ENCODE peak calls at places on chromosomes 6 and 20, in nine cellular contexts. H is endothelial cell; G is left ventricle myocardium inferior; O is head of caudate nucleus; W is natural killer cell treated with Interleukin-12 subunit alpha and Interleukin-12 subunit beta and Interleukin-15 and Interleukin-18, amount 100 ng/mL, for 72 hours; M is activated T-helper 9 cell treated with anti-CD3 and anti-CD28 coated beads, Interleukin-2, amount 50 U/mL, for 16 hours; F is astrocyte of the spinal cord; U is activated T-cell treated with anti-CD3 and anti-CD28 coated beads for 1 hour; V is GF-D8. A is an unnamed sample.

GRCh38 chr6:158536084-158536890 is 23.6 kb upstream of the TMEM181 start:
- DNase-seq in H (peak; percentile 89), G (peak; percentile 72), O (peak; percentile 63), W (peak; percentile 81), M (peak; percentile 58), F (peak; percentile 69), U (peak; percentile 53), V (no peak), A (no peak)

GRCh38 chr6:56222509-56222908 is 24.9 kb downstream of the COL21A1 start:
- DNase-seq in H (no peak), G (no peak), O (no peak), W (no peak), M (no peak), F (peak; percentile 58), U (no peak), V (no peak), A (peak; percentile 37)

GRCh38 chr6:114310053-114310452 is 32.8 kb downstream of the HS3ST5 start:
- DNase-seq in H (no peak), G (no peak), O (no peak), W (no peak), M (no peak), F (no peak), U (no peak), V (no peak), A (no peak)

GRCh38 chr6:86535141-86535540 is 402.2 kb upstream of the HTR1E start:
- DNase-seq in H (no peak), G (no peak), O (no peak), W (no peak), M (no peak), F (no peak), U (no peak), V (no peak), A (no peak)

GRCh38 chr20:63625771-63626423 is 1.0 kb downstream of the GMEB2 start:
- DNase-seq in H (peak; percentile 26), G (peak; percentile 31), O (peak; percentile 18), W (peak; percentile 64), M (no peak), F (peak; percentile 22), U (no peak), V (no peak), A (no peak)

GRCh38 chr20:48460681-48461080 is 367.1 kb downstream of the PREX1 start:
- DNase-seq in H (no peak), G (no peak), O (peak; percentile 49), W (no peak), M (no peak), F (no peak), U (no peak), V (no peak), A (no peak)

GRCh38 chr20:52200870-52201269 is 9.3 kb upstream of the ZFP64 start:
- DNase-seq in H (no peak), G (no peak), O (no peak), W (no peak), M (no peak), F (no peak), U (no peak), V (no peak), A (no peak)

GRCh38 chr20:48019496-48019895 is 234.2 kb upstream of the SULF2 start:
- DNase-seq in H (no peak), G (no peak), O (no peak), W (no peak), M (no peak), F (no peak), U (no peak), V (no peak), A (no peak)

GRCh38 chr20:36604952-36605308 is 649 bp upstream of the RAB5IF start:
- DNase-seq in H (no peak), G (peak; percentile 19), O (peak; percentile 12), W (peak; percentile 69), M (peak; percentile 20), F (no peak), U (peak; percentile 39), V (peak; percentile 57), A (no peak)

GRCh38 chr20:4559906-4560305 is 161.8 kb upstream of the PRND start:
- DNase-seq in H (no peak), G (no peak), O (no peak), W (no peak), M (no peak), F (no peak), U (no peak), V (no peak), A (no peak)

GRCh38 chr20:63572788-63573738 is 976 bp downstream of the HELZ2 start:
- DNase-seq in H (peak; percentile 52), G (no peak), O (no peak), W (no peak), M (no peak), F (no peak), U (no peak), V (no peak), A (no peak)

GRCh38 chr20:33653900-33654596 is 8.1 kb upstream of the C20orf144 start:
- DNase-seq in H (no peak), G (peak; percentile 13), O (no peak), W (peak; percentile 28), M (no peak), F (no peak), U (no peak), V (no peak), A (no peak)

GRCh38 chr6:161023316-161023715 is 31.7 kb downstream of the MAP3K4 start:
- DNase-seq in H (no peak), G (no peak), O (no peak), W (no peak), M (no peak), F (no peak), U (no peak), V (no peak), A (no peak)

GRCh38 chr20:53829086-53829703 is 235.6 kb upstream of the ZNF217 start:
- DNase-seq in H (no peak), G (no peak), O (no peak), W (no peak), M (no peak), F (peak; percentile 95), U (no peak), V (no peak), A (peak; percentile 100)

GRCh38 chr6:73393278-73393677 is 1.4 kb upstream of the DDX43 start:
- DNase-seq in H (no peak), G (no peak), O (no peak), W (no peak), M (no peak), F (peak; percentile 8), U (no peak), V (no peak), A (no peak)

GRCh38 chr20:60102665-60103210 is 144.5 kb downstream of the CDH26 start:
- DNase-seq in H (no peak), G (no peak), O (no peak), W (no peak), M (no peak), F (no peak), U (no peak), V (no peak), A (no peak)

GRCh38 chr20:10919549-10920140 is 245.8 kb upstream of the JAG1 start:
- DNase-seq in H (no peak), G (peak; percentile 36), O (no peak), W (no peak), M (no peak), F (peak; percentile 77), U (no peak), V (no peak), A (peak; percentile 81)

GRCh38 chr6:159169193-159169555 is at the start of gene FNDC1:
- DNase-seq in H (peak; percentile 81), G (peak; percentile 38), O (no peak), W (no peak), M (no peak), F (no peak), U (no peak), V (no peak), A (no peak)

GRCh38 chr20:59794555-59794954 is 138.9 kb downstream of the SYCP2 start:
- DNase-seq in H (no peak), G (no peak), O (no peak), W (no peak), M (no peak), F (no peak), U (no peak), V (no peak), A (no peak)

GRCh38 chr6:159788757-159789376 is 535 bp downstream of the TCP1 start:
- DNase-seq in H (peak; percentile 64), G (peak; percentile 25), O (peak; percentile 13), W (peak; percentile 64), M (peak; percentile 9), F (peak; percentile 24), U (peak; percentile 4), V (no peak), A (no peak)

GRCh38 chr6:162710438-162710837 is 17.1 kb downstream of the PRKN start:
- DNase-seq in H (no peak), G (no peak), O (no peak), W (no peak), M (no peak), F (no peak), U (no peak), V (no peak), A (no peak)

GRCh38 chr6:118968416-118968815 is 33.5 kb upstream of the MCM9 start:
- DNase-seq in H (no peak), G (no peak), O (no peak), W (no peak), M (no peak), F (peak; percentile 32), U (no peak), V (peak; percentile 7), A (peak; percentile 3)

GRCh38 chr20:4633780-4634179 is 87.9 kb upstream of the PRND start:
- DNase-seq in H (no peak), G (no peak), O (no peak), W (no peak), M (no peak), F (peak; percentile 65), U (no peak), V (peak; percentile 10), A (peak; percentile 95)

GRCh38 chr6:6090861-6091607 is 84.3 kb upstream of the NRN1 start:
- DNase-seq in H (no peak), G (no peak), O (no peak), W (no peak), M (no peak), F (no peak), U (no peak), V (no peak), A (no peak)

GRCh38 chr6:137351890-137352289 is 132.7 kb upstream of the IFNGR1 start:
- DNase-seq in H (no peak), G (no peak), O (no peak), W (no peak), M (no peak), F (peak; percentile 30), U (no peak), V (no peak), A (no peak)

GRCh38 chr20:48599106-48599747 is 228.6 kb downstream of the PREX1 start:
- DNase-seq in H (no peak), G (no peak), O (no peak), W (no peak), M (no peak), F (no peak), U (no peak), V (no peak), A (no peak)

GRCh38 chr20:21237956-21238355 is 65.2 kb upstream of the XRN2 start:
- DNase-seq in H (no peak), G (no peak), O (no peak), W (no peak), M (no peak), F (no peak), U (no peak), V (no peak), A (no peak)

GRCh38 chr6:168118935-168119334 is 39.9 kb upstream of the FRMD1 start:
- DNase-seq in H (no peak), G (no peak), O (no peak), W (peak; percentile 32), M (no peak), F (no peak), U (no peak), V (no peak), A (no peak)

GRCh38 chr6:140078552-140079126 is 704.2 kb upstream of the CITED2 start:
- DNase-seq in H (no peak), G (no peak), O (no peak), W (no peak), M (no peak), F (peak; percentile 95), U (no peak), V (no peak), A (peak; percentile 92)

GRCh38 chr6:37783831-37784584 is 35.5 kb upstream of the ZFAND3 start:
- DNase-seq in H (no peak), G (peak; percentile 25), O (peak; percentile 35), W (peak; percentile 55), M (no peak), F (peak; percentile 22), U (no peak), V (no peak), A (no peak)

GRCh38 chr6:54921891-54922290 is 75.3 kb downstream of the FAM83B start:
- DNase-seq in H (no peak), G (no peak), O (no peak), W (no peak), M (no peak), F (no peak), U (no peak), V (no peak), A (no peak)

A was measured in HS-5.